ENCODE peak calls at places on chromosomes 3 and 15, in seven cellular contexts. U is H1, Z is mesendoderm, F is mesenchymal stem cell, M is IMR-90, K is H9, N is trophoblast cell. V is an unnamed sample.

GRCh38 chr3:53085476-53085875 is 39.6 kb upstream of the SFMBT1 start:
- DNase-seq in Z (no peak), M (no peak), K (no peak), F (no peak), U (no peak), N (no peak), V (no peak)

GRCh38 chr3:57956119-57956832 is 51.9 kb upstream of the FLNB start:
- DNase-seq in N (no peak), U (no peak), Z (no peak), K (no peak), F (peak; percentile 90), M (peak; percentile 94), V (no peak)

GRCh38 chr3:59456852-59457485 is 407.1 kb upstream of the CFAP20DC start:
- DNase-seq in N (no peak), K (no peak), M (no peak), U (no peak), F (no peak), Z (no peak), V (no peak)

GRCh38 chr3:112650472-112650871 is 9.5 kb upstream of the CCDC80 start:
- DNase-seq in N (no peak), M (peak; percentile 62), Z (no peak), U (no peak), K (no peak), F (no peak), V (no peak)

GRCh38 chr3:169429328-169429727 is 234.2 kb downstream of the MECOM start:
- DNase-seq in K (no peak), F (no peak), U (no peak), Z (no peak), M (no peak), N (peak; percentile 48), V (no peak)

GRCh38 chr3:46628980-46629379 is 16.7 kb downstream of the FAM240A start:
- DNase-seq in F (no peak), Z (peak; percentile 26), N (no peak), M (no peak), K (no peak), U (no peak), V (no peak)

GRCh38 chr3:114365268-114365667 is 71.4 kb downstream of the TIGIT start:
- DNase-seq in F (peak; percentile 21), K (no peak), M (peak; percentile 19), N (no peak), U (no peak), Z (no peak), V (no peak)

GRCh38 chr15:48712546-48712945 is 67.0 kb upstream of the FBN1 start:
- DNase-seq in M (no peak), K (no peak), U (no peak), Z (no peak), F (no peak), N (no peak), V (no peak)

GRCh38 chr3:134615743-134616142 is 35.1 kb downstream of the KY start:
- DNase-seq in U (no peak), Z (no peak), N (no peak), K (no peak), F (no peak), M (no peak), V (no peak)

GRCh38 chr3:72383896-72384295 is 464.3 kb downstream of the SHQ1 start:
- DNase-seq in K (no peak), U (no peak), F (no peak), M (no peak), Z (no peak), N (no peak), V (no peak)

GRCh38 chr3:71057526-71057894 is 526.0 kb downstream of the FOXP1 start:
- DNase-seq in U (no peak), Z (no peak), K (no peak), N (no peak), M (peak; percentile 50), F (no peak), V (no peak)

DNA sequence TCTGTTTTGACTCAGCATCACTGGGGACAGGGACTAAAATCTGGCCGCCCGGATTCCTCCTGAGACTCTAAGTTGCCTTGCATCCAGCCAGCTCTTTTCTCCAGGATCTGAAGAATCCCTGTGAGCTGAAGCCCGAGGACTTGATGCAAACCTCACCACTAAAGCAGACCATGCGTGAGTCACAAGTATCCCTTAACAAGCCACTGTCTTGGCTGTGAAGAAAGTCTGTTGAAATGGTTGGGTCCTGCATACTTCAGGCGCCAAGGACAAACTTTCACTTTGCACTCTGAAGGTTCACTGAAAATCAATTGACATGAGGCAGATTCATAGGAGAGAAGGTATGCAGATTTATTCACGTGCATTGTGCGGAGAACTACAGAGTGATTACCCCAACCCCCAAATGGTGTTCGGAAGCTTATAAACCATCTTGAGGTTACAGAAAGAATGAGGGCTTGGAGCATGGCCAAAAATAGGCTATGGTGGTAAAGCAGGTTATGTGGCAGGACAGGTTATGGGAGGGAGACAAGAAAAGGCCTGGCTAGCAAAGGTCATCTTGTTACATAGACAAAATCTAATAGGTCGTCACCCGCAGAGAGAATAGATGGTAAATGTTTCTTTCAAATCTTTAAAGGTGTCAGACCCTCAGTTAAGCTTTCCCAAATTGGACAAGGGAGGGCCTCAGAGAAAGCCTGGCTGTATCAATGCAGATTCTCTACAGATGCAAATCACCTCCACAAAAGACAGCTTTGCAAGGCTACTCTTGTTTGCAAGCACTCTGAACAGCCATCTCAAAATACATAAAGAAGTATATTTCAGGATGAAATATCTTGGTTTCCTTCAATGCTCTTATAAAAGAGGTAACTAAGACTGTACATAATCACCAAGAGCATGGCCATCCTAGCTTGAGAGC is 126.3 kb upstream of the PLAAT1 start:
- DNase-seq in N (no peak), K (no peak), Z (peak; percentile 15), F (no peak), U (no peak), M (no peak), V (no peak)
- H3K18ac ChIP-seq in N (no peak overlapping the region), K (no peak overlapping the region), Z (no peak overlapping the region), F (no peak overlapping the region), U (no peak overlapping the region), M (no peak overlapping the region), V (no peak overlapping the region)

DNA sequence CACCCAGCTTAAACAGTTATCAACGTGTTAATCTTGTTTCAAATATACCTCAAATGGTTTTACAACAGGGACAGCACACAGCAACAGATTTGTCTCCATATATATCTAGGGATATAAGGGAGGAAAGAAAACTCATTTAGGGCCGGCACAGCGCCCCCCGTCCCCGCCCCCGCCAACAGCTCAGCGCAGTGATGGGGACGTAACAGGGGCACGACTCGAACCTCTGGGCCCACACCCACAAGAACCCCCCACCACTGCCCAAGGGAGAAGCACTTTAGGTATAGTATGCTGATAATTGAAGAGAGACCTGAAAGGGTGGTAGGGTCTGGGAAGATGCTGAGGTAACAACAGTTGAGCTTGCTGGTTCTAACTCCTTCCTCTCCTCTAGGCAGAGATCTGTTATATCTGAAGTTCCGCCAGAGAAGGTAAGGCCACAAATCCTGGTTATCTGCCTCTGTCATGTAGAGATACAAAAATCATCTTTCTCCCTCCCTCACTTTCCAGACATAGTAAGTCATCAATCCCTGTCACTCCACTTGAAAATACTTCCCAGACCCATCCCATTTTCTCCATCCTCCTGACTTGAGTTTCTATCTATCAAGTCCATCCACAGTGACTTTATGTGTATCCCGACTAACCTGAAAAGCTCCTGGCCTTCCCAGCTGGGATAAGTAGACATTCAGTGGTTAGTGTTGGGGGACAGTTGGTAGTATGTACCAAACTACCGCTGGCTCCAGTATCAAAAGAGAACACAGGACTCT is 126.9 kb downstream of the PDZRN3 start:
- DNase-seq in U (no peak), Z (no peak), M (no peak), F (no peak), K (no peak), N (no peak), V (no peak)
- H3K4me1 ChIP-seq in U (peaks cover 2% of the 10 kb centered on the region), Z (peaks cover 5% of the 10 kb centered on the region), M (peaks cover 8% of the 10 kb centered on the region), F (peaks cover 6% of the 10 kb centered on the region), K (no peaks in the 10 kb centered on the region), N (no peaks in the 10 kb centered on the region), V (no peaks in the 10 kb centered on the region)

GRCh38 chr15:78620021-78620838 is 566 bp downstream of the CHRNA3 start:
- DNase-seq in Z (peak; percentile 80), M (no peak), F (peak; percentile 30), K (peak; percentile 77), N (no peak), U (peak; percentile 36), V (peak; percentile 48)

GRCh38 chr15:78621810-78622402 is 1.1 kb upstream of the CHRNA3 start:
- DNase-seq in M (no peak), F (no peak), K (no peak), U (no peak), Z (no peak), N (no peak), V (no peak)

GRCh38 chr15:78618490-78618934 is 2.3 kb downstream of the CHRNA3 start:
- DNase-seq in Z (peak; percentile 88), N (peak; percentile 71), F (peak; percentile 91), M (peak; percentile 81), K (peak; percentile 87), U (peak; percentile 72), V (peak; percentile 88)

GRCh38 chr15:78619022-78619950 is 1.5 kb downstream of the CHRNA3 start:
- DNase-seq in Z (peak; percentile 61), K (peak; percentile 51), F (no peak), U (no peak), M (no peak), N (no peak), V (peak; percentile 18)

GRCh38 chr15:78620839-78621421 is at the start of gene CHRNA3:
- DNase-seq in K (peak; percentile 63), M (no peak), U (no peak), N (no peak), F (no peak), Z (peak; percentile 23), V (no peak)
- H3K18ac ChIP-seq in K (no peak within 1 kb of the TSS), M (no peak within 1 kb of the TSS), U (peak within 1 kb of the TSS; percentile 38), N (no peak within 1 kb of the TSS), F (no peak within 1 kb of the TSS), Z (no peak within 1 kb of the TSS), V (peak within 1 kb of the TSS; percentile 77)

GRCh38 chr3:121730940-121731687 is 18.4 kb downstream of the GOLGB1 start:
- DNase-seq in M (peak; percentile 6), Z (no peak), N (no peak), U (no peak), F (no peak), K (no peak), V (no peak)

GRCh38 chr3:121736112-121736511 is 13.4 kb downstream of the GOLGB1 start:
- DNase-seq in N (no peak), M (peak; percentile 39), Z (no peak), K (no peak), F (no peak), U (no peak), V (no peak)

GRCh38 chr3:121739902-121740301 is 9.6 kb downstream of the GOLGB1 start:
- DNase-seq in U (no peak), M (no peak), N (no peak), Z (no peak), F (no peak), K (no peak), V (no peak)

GRCh38 chr3:121737644-121738043 is 11.9 kb downstream of the GOLGB1 start:
- DNase-seq in Z (no peak), F (no peak), N (no peak), U (no peak), M (no peak), K (no peak), V (no peak)

DNA sequence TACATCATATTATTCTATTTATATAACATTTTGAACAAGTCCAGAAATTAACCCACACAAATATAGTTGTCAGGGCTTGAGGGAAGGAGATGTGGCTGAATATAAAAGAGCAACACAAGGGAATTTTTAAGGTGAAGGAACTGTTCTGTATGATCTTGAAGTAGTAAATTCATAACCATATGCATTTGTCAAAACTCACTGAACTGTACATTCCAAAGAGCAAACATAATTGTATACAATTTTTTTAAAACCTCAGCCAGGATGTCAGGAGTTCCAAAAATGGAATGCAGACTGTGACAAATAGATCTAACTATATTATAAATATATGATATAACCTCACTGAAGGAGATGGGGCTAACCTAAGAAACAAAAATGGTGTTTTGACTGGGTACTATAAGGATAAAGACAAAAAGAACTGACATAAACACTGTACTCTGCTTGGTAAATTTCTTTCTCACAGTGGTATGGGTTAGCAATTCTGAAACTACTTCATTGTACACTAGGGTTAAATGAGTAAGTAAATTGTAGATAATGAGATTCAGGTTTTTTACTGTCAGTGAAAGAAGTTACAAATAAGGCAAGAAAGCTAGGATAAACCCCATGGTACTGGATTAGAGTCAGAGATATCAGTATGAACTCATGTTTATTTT is 14.4 kb downstream of the GOLGB1 start:
- DNase-seq in N (no peak), F (peak; percentile 29), U (no peak), K (no peak), M (peak; percentile 54), Z (no peak), V (no peak)
- H3K4me1 ChIP-seq in N (no peaks in the 10 kb centered on the region), F (peaks cover 3% of the 10 kb centered on the region), U (no peaks in the 10 kb centered on the region), K (no peaks in the 10 kb centered on the region), M (peaks cover 2% of the 10 kb centered on the region), Z (no peaks in the 10 kb centered on the region), V (peaks cover 4% of the 10 kb centered on the region)

V was measured in neuronal stem cell.